ENCODE peak calls at places on chromosomes 2 and 18, in ten cellular contexts. O, I, Q, L, G, E, K, H, M and A are unnamed samples.

GRCh38 chr18:58069104-58069503 is 25.1 kb downstream of the NEDD4L start:
- DNase-seq in O (no peak), I (no peak), Q (no peak), L (no peak), G (no peak), E (no peak), K (no peak), H (no peak), M (no peak), A (no peak)

GRCh38 chr2:167381349-167381748 is 493.1 kb downstream of the XIRP2 start:
- DNase-seq in O (no peak), I (no peak), Q (no peak), L (no peak), G (no peak), E (no peak), K (no peak), H (no peak), M (no peak), A (no peak)

GRCh38 chr2:168254158-168254935 is 7.0 kb upstream of the STK39 start:
- DNase-seq in O (no peak), I (peak), Q (peak), L (no peak), G (peak), E (no peak), K (peak), H (no peak), M (no peak), A (peak)

GRCh38 chr2:18651842-18652774 is 62.7 kb upstream of the NT5C1B start:
- DNase-seq in O (no peak), I (peak), Q (no peak), L (no peak), G (peak), E (no peak), K (no peak), H (no peak), M (no peak), A (no peak)

GRCh38 chr2:137770161-137770560 is 194.1 kb upstream of the HNMT start:
- DNase-seq in O (no peak), I (no peak), Q (no peak), L (no peak), G (no peak), E (no peak), K (no peak), H (no peak), M (no peak), A (no peak)

GRCh38 chr2:8103085-8103708 is 578.7 kb upstream of the ID2 start:
- DNase-seq in O (no peak), I (no peak), Q (no peak), L (no peak), G (peak), E (no peak), K (no peak), H (no peak), M (no peak), A (no peak)

GRCh38 chr18:79509536-79509930 is 113.8 kb downstream of the NFATC1 start:
- DNase-seq in O (no peak), I (no peak), Q (no peak), L (no peak), G (no peak), E (no peak), K (no peak), H (no peak), M (no peak), A (no peak)

GRCh38 chr2:172813314-172813888 is 77.8 kb downstream of the RAPGEF4 start:
- DNase-seq in O (no peak), I (peak), Q (no peak), L (no peak), G (peak), E (no peak), K (no peak), H (no peak), M (no peak), A (peak)

GRCh38 chr2:103123516-103123915 is 361.7 kb downstream of the TMEM182 start:
- DNase-seq in O (no peak), I (no peak), Q (no peak), L (no peak), G (no peak), E (no peak), K (no peak), H (no peak), M (no peak), A (no peak)

GRCh38 chr2:27370816-27371620 is 602 bp downstream of the SNX17 start:
- DNase-seq in O (peak), I (peak), Q (no peak), L (peak), G (peak), E (no peak), K (peak), H (peak), M (peak), A (peak)

GRCh38 chr18:45664824-45665763 is 49.8 kb downstream of the SLC14A2 start:
- DNase-seq in O (peak), I (peak), Q (peak), L (peak), G (peak), E (peak), K (peak), H (peak), M (peak), A (peak)

GRCh38 chr2:70904371-70905216 is 31.1 kb upstream of the ATP6V1B1 start:
- DNase-seq in O (no peak), I (no peak), Q (no peak), L (no peak), G (no peak), E (no peak), K (no peak), H (no peak), M (no peak), A (no peak)

GRCh38 chr2:239690651-239691631 is 290.1 kb upstream of the HDAC4 start:
- DNase-seq in O (no peak), I (no peak), Q (no peak), L (no peak), G (no peak), E (no peak), K (no peak), H (no peak), M (no peak), A (no peak)

GRCh38 chr18:54235871-54236270 is 11.4 kb upstream of the MBD2 start:
- DNase-seq in O (no peak), I (no peak), Q (no peak), L (no peak), G (no peak), E (no peak), K (no peak), H (no peak), M (no peak), A (no peak)

GRCh38 chr18:77376043-77376732 is 126.5 kb downstream of the GALR1 start:
- DNase-seq in O (no peak), I (no peak), Q (no peak), L (no peak), G (peak), E (peak), K (peak), H (no peak), M (no peak), A (no peak)

GRCh38 chr18:45541421-45541820 is 73.9 kb upstream of the SLC14A2 start:
- DNase-seq in O (no peak), I (no peak), Q (no peak), L (no peak), G (no peak), E (no peak), K (no peak), H (no peak), M (no peak), A (no peak)

GRCh38 chr2:173997269-173997668 is 32.1 kb upstream of the SP3 start:
- DNase-seq in O (no peak), I (no peak), Q (no peak), L (peak), G (no peak), E (no peak), K (no peak), H (peak), M (no peak), A (no peak)

GRCh38 chr18:6449213-6449612 is 34.5 kb upstream of the L3MBTL4 start:
- DNase-seq in O (no peak), I (no peak), Q (no peak), L (no peak), G (no peak), E (no peak), K (no peak), H (no peak), M (no peak), A (no peak)

GRCh38 chr2:136246086-136246669 is 128.2 kb upstream of the CXCR4 start:
- DNase-seq in O (no peak), I (no peak), Q (no peak), L (peak), G (no peak), E (no peak), K (peak), H (peak), M (no peak), A (peak)

GRCh38 chr2:19772981-19773380 is 128.8 kb downstream of the TTC32 start:
- DNase-seq in O (no peak), I (no peak), Q (no peak), L (no peak), G (no peak), E (no peak), K (no peak), H (no peak), M (no peak), A (no peak)